ENCODE peak calls at places on chromosomes 11 and 22, in nine cellular contexts. P, H, E, G, Q, L, U, B and W are unnamed samples.
A peak's percentile ranks its signal among the peaks of the same experiment; 100 is the strongest.

GRCh38 chr11:75576445-75577049 is 14.5 kb downstream of the SERPINH1 start:
- DNase-seq in P (peak; percentile 84), H (peak; percentile 50), E (no peak), G (no peak), Q (no peak), L (no peak), U (no peak), B (no peak), W (no peak)

GRCh38 chr11:72673943-72674828 is at the start of gene PDE2A:
- DNase-seq in P (no peak), H (no peak), E (no peak), G (no peak), Q (no peak), L (no peak), U (no peak), B (peak; percentile 6), W (no peak)

GRCh38 chr11:12433571-12434061 is 56.2 kb downstream of the PARVA start:
- DNase-seq in P (no peak), H (no peak), E (peak; percentile 77), G (no peak), Q (no peak), L (no peak), U (no peak), B (no peak), W (no peak)

GRCh38 chr22:47030881-47031627 is 268.6 kb downstream of the TBC1D22A start:
- DNase-seq in P (no peak), H (no peak), E (no peak), G (no peak), Q (no peak), L (no peak), U (no peak), B (no peak), W (no peak)

GRCh38 chr22:39462443-39463147 is 5.8 kb downstream of the MGAT3 start:
- DNase-seq in P (no peak), H (peak; percentile 62), E (no peak), G (no peak), Q (no peak), L (no peak), U (no peak), B (no peak), W (no peak)

GRCh38 chr11:44349328-44349727 is 39.4 kb upstream of the ALX4 start:
- DNase-seq in P (no peak), H (no peak), E (no peak), G (no peak), Q (no peak), L (no peak), U (no peak), B (no peak), W (no peak)

GRCh38 chr22:27534720-27535125 is 266.8 kb downstream of the MN1 start:
- DNase-seq in P (no peak), H (no peak), E (peak; percentile 4), G (no peak), Q (no peak), L (no peak), U (no peak), B (no peak), W (peak; percentile 38)

GRCh38 chr22:35892192-35892591 is 136.4 kb downstream of the RBFOX2 start:
- DNase-seq in P (no peak), H (no peak), E (peak; percentile 48), G (no peak), Q (no peak), L (peak; percentile 82), U (no peak), B (peak; percentile 35), W (peak; percentile 72)

GRCh38 chr11:93694109-93694508 is 32.6 kb downstream of the CEP295 start:
- DNase-seq in P (no peak), H (no peak), E (no peak), G (no peak), Q (no peak), L (no peak), U (no peak), B (no peak), W (no peak)

GRCh38 chr11:35390737-35391682 is 28.3 kb downstream of the SLC1A2 start:
- DNase-seq in P (peak; percentile 57), H (no peak), E (no peak), G (no peak), Q (peak; percentile 23), L (peak; percentile 71), U (no peak), B (no peak), W (peak; percentile 85)

GRCh38 chr22:40153186-40153585 is 24.5 kb upstream of the TNRC6B start:
- DNase-seq in P (no peak), H (no peak), E (no peak), G (no peak), Q (no peak), L (no peak), U (no peak), B (no peak), W (no peak)

GRCh38 chr11:134731562-134731961 is 319.5 kb upstream of the B3GAT1 start:
- DNase-seq in P (no peak), H (peak; percentile 50), E (no peak), G (no peak), Q (no peak), L (no peak), U (no peak), B (no peak), W (no peak)

GRCh38 chr22:27480487-27480886 is 321.1 kb downstream of the MN1 start:
- DNase-seq in P (no peak), H (peak; percentile 44), E (no peak), G (no peak), Q (no peak), L (no peak), U (no peak), B (no peak), W (no peak)

GRCh38 chr11:76654310-76654851 is 16.2 kb downstream of the LRRC32 start:
- DNase-seq in P (no peak), H (peak; percentile 2), E (peak; percentile 44), G (no peak), Q (no peak), L (no peak), U (no peak), B (peak; percentile 67), W (no peak)

GRCh38 chr11:60774726-60775125 is 10.4 kb upstream of the MS4A10 start:
- DNase-seq in P (no peak), H (no peak), E (no peak), G (no peak), Q (no peak), L (no peak), U (no peak), B (no peak), W (no peak)

GRCh38 chr11:19241260-19242183 is 777 bp upstream of the E2F8 start:
- DNase-seq in P (peak; percentile 85), H (peak; percentile 76), E (no peak), G (no peak), Q (peak; percentile 51), L (no peak), U (no peak), B (no peak), W (no peak)

GRCh38 chr11:3166268-3167142 is 1.4 kb upstream of the OSBPL5 start:
- DNase-seq in P (no peak), H (peak; percentile 16), E (no peak), G (no peak), Q (no peak), L (no peak), U (no peak), B (no peak), W (no peak)

GRCh38 chr11:19400296-19400695 is 159.6 kb upstream of the E2F8 start:
- DNase-seq in P (no peak), H (no peak), E (no peak), G (no peak), Q (no peak), L (no peak), U (no peak), B (no peak), W (no peak)

GRCh38 chr11:95375451-95375850 is 144.4 kb upstream of the SESN3 start:
- DNase-seq in P (no peak), H (no peak), E (no peak), G (no peak), Q (no peak), L (no peak), U (no peak), B (no peak), W (no peak)

GRCh38 chr22:17884951-17885350 is 110.7 kb upstream of the BID start:
- DNase-seq in P (no peak), H (no peak), E (no peak), G (no peak), Q (no peak), L (peak; percentile 31), U (no peak), B (no peak), W (no peak)

GRCh38 chr22:31439805-31440204 is 40.4 kb downstream of the DRG1 start:
- DNase-seq in P (no peak), H (no peak), E (no peak), G (no peak), Q (no peak), L (no peak), U (no peak), B (no peak), W (no peak)

GRCh38 chr11:133921026-133921425 is 35.7 kb downstream of the IGSF9B start:
- DNase-seq in P (no peak), H (no peak), E (no peak), G (no peak), Q (no peak), L (no peak), U (no peak), B (no peak), W (no peak)

GRCh38 chr22:46777609-46777970 is 15.1 kb downstream of the TBC1D22A start:
- DNase-seq in P (peak; percentile 50), H (no peak), E (no peak), G (no peak), Q (no peak), L (no peak), U (no peak), B (no peak), W (no peak)

GRCh38 chr11:70432580-70432979 is 34.3 kb downstream of the CTTN start:
- DNase-seq in P (no peak), H (no peak), E (no peak), G (no peak), Q (no peak), L (no peak), U (no peak), B (no peak), W (no peak)

GRCh38 chr11:117145393-117145761 is 1.3 kb downstream of the PAFAH1B2 start:
- DNase-seq in P (peak; percentile 43), H (no peak), E (no peak), G (peak; percentile 13), Q (peak; percentile 59), L (peak; percentile 43), U (no peak), B (peak; percentile 24), W (peak; percentile 44)

GRCh38 chr11:56624661-56625110 is 10.0 kb upstream of the OR5M1 start:
- DNase-seq in P (no peak), H (no peak), E (peak; percentile 10), G (no peak), Q (peak; percentile 12), L (peak; percentile 71), U (no peak), B (peak; percentile 34), W (peak; percentile 77)

GRCh38 chr11:79018371-79018849 is 422.4 kb downstream of the TENM4 start:
- DNase-seq in P (no peak), H (no peak), E (peak; percentile 85), G (peak; percentile 89), Q (no peak), L (no peak), U (no peak), B (no peak), W (no peak)

GRCh38 chr11:114762437-114762836 is 84.1 kb downstream of the NXPE2 start:
- DNase-seq in P (no peak), H (peak; percentile 76), E (peak; percentile 10), G (no peak), Q (peak; percentile 60), L (peak; percentile 20), U (no peak), B (no peak), W (peak; percentile 41)

GRCh38 chr22:50731811-50732624 is 6.0 kb upstream of the ACR start:
- DNase-seq in P (peak; percentile 76), H (peak; percentile 49), E (no peak), G (no peak), Q (peak; percentile 61), L (peak; percentile 40), U (peak; percentile 52), B (no peak), W (peak; percentile 60)

GRCh38 chr11:116773203-116774112 is 671 bp upstream of the BUD13 start:
- DNase-seq in P (peak; percentile 55), H (no peak), E (no peak), G (no peak), Q (no peak), L (peak; percentile 26), U (no peak), B (peak; percentile 59), W (no peak)